ENCODE peak calls at places on chromosome X, in six cellular contexts. One of them, this sample, is unnamed.

GRCh38 chrX:98407526-98408049 is 1523.9 kb downstream of the RPA4 start:
- DNase-seq in IMR-90: no peak
- DNase-seq in H9: no peak
- DNase-seq in neuronal stem cell: no peak
- DNase-seq in H1: no peak
- DNase-seq in trophoblast cell: no peak
- DNase-seq in this sample: no peak

GRCh38 chrX:74925210-74926088 is at the start of gene NEXMIF:
- DNase-seq in IMR-90: no peak
- DNase-seq in H9: peak; percentile 49
- DNase-seq in neuronal stem cell: peak; percentile 44
- DNase-seq in H1: no peak
- DNase-seq in trophoblast cell: peak; percentile 58
- DNase-seq in this sample: peak; percentile 7

GRCh38 chrX:118523920-118524319 is 28.3 kb downstream of the DOCK11 start:
- DNase-seq in IMR-90: no peak
- DNase-seq in H9: no peak
- DNase-seq in neuronal stem cell: no peak
- DNase-seq in H1: no peak
- DNase-seq in trophoblast cell: no peak
- DNase-seq in this sample: no peak

GRCh38 chrX:131392666-131393065 is 103.6 kb upstream of the IGSF1 start:
- DNase-seq in IMR-90: no peak
- DNase-seq in H9: no peak
- DNase-seq in neuronal stem cell: no peak
- DNase-seq in H1: no peak
- DNase-seq in trophoblast cell: no peak
- DNase-seq in this sample: no peak

GRCh38 chrX:37755073-37755472 is 24.8 kb upstream of the CYBB start:
- DNase-seq in IMR-90: no peak
- DNase-seq in H9: no peak
- DNase-seq in neuronal stem cell: no peak
- DNase-seq in H1: no peak
- DNase-seq in trophoblast cell: no peak
- DNase-seq in this sample: no peak

GRCh38 chrX:40227111-40227510 is 129.4 kb upstream of the BCOR start:
- DNase-seq in IMR-90: no peak
- DNase-seq in H9: no peak
- DNase-seq in neuronal stem cell: no peak
- DNase-seq in H1: no peak
- DNase-seq in trophoblast cell: no peak
- DNase-seq in this sample: no peak

GRCh38 chrX:41561045-41561444 is 113.9 kb downstream of the NYX start:
- DNase-seq in IMR-90: peak; percentile 95
- DNase-seq in H9: no peak
- DNase-seq in neuronal stem cell: no peak
- DNase-seq in H1: no peak
- DNase-seq in trophoblast cell: peak; percentile 17
- DNase-seq in this sample: peak; percentile 91

GRCh38 chrX:27186671-27187070 is 276.5 kb downstream of the PPP4R3C start:
- DNase-seq in IMR-90: peak; percentile 28
- DNase-seq in H9: peak; percentile 28
- DNase-seq in neuronal stem cell: peak; percentile 6
- DNase-seq in H1: no peak
- DNase-seq in trophoblast cell: peak; percentile 71
- DNase-seq in this sample: peak; percentile 4

GRCh38 chrX:69387559-69388487 is 116.3 kb upstream of the NALF2 start:
- DNase-seq in IMR-90: peak; percentile 21
- DNase-seq in H9: peak; percentile 88
- DNase-seq in neuronal stem cell: peak; percentile 62
- DNase-seq in H1: peak; percentile 57
- DNase-seq in trophoblast cell: peak; percentile 57
- DNase-seq in this sample: peak; percentile 19

GRCh38 chrX:11934089-11934488 is 176.1 kb downstream of the MSL3 start:
- DNase-seq in IMR-90: no peak
- DNase-seq in H9: no peak
- DNase-seq in neuronal stem cell: no peak
- DNase-seq in H1: no peak
- DNase-seq in trophoblast cell: no peak
- DNase-seq in this sample: peak; percentile 2

GRCh38 chrX:100654256-100654655 is 10.3 kb downstream of the SRPX2 start:
- DNase-seq in IMR-90: peak; percentile 32
- DNase-seq in H9: peak; percentile 33
- DNase-seq in neuronal stem cell: no peak
- DNase-seq in H1: no peak
- DNase-seq in trophoblast cell: peak; percentile 18
- DNase-seq in this sample: peak; percentile 63

GRCh38 chrX:23662853-23663252 is 4.4 kb upstream of the PRDX4 start:
- DNase-seq in IMR-90: peak; percentile 86
- DNase-seq in H9: no peak
- DNase-seq in neuronal stem cell: no peak
- DNase-seq in H1: no peak
- DNase-seq in trophoblast cell: no peak
- DNase-seq in this sample: peak; percentile 17

GRCh38 chrX:138128025-138128671 is 562.2 kb downstream of the ZIC3 start:
- DNase-seq in IMR-90: peak; percentile 11
- DNase-seq in H9: peak; percentile 32
- DNase-seq in neuronal stem cell: peak; percentile 38
- DNase-seq in H1: no peak
- DNase-seq in trophoblast cell: peak; percentile 67
- DNase-seq in this sample: peak; percentile 0

GRCh38 chrX:115896362-115896761 is 274.2 kb upstream of the AGTR2 start:
- DNase-seq in IMR-90: no peak
- DNase-seq in H9: no peak
- DNase-seq in neuronal stem cell: no peak
- DNase-seq in H1: no peak
- DNase-seq in trophoblast cell: no peak
- DNase-seq in this sample: no peak

GRCh38 chrX:31334997-31335396 is 263.2 kb upstream of the FTHL17 start:
- DNase-seq in IMR-90: no peak
- DNase-seq in H9: no peak
- DNase-seq in neuronal stem cell: no peak
- DNase-seq in H1: no peak
- DNase-seq in trophoblast cell: no peak
- DNase-seq in this sample: no peak

GRCh38 chrX:13377537-13377936 is 57.7 kb upstream of the ATXN3L start:
- DNase-seq in IMR-90: peak; percentile 95
- DNase-seq in H9: no peak
- DNase-seq in neuronal stem cell: no peak
- DNase-seq in H1: no peak
- DNase-seq in trophoblast cell: peak; percentile 25
- DNase-seq in this sample: peak; percentile 58

GRCh38 chrX:109880629-109881028 is 122.3 kb upstream of the TMEM164 start:
- DNase-seq in IMR-90: no peak
- DNase-seq in H9: no peak
- DNase-seq in neuronal stem cell: no peak
- DNase-seq in H1: no peak
- DNase-seq in trophoblast cell: no peak
- DNase-seq in this sample: no peak

GRCh38 chrX:129706395-129707072 is 32.2 kb upstream of the XPNPEP2 start:
- DNase-seq in IMR-90: no peak
- DNase-seq in H9: no peak
- DNase-seq in neuronal stem cell: no peak
- DNase-seq in H1: no peak
- DNase-seq in trophoblast cell: no peak
- DNase-seq in this sample: no peak

GRCh38 chrX:31570658-31571057 is 498.8 kb upstream of the FTHL17 start:
- DNase-seq in IMR-90: no peak
- DNase-seq in H9: no peak
- DNase-seq in neuronal stem cell: no peak
- DNase-seq in H1: no peak
- DNase-seq in trophoblast cell: no peak
- DNase-seq in this sample: no peak

GRCh38 chrX:120087289-120088017 is 10.0 kb upstream of the RHOXF2B start:
- DNase-seq in IMR-90: no peak
- DNase-seq in H9: no peak
- DNase-seq in neuronal stem cell: no peak
- DNase-seq in H1: no peak
- DNase-seq in trophoblast cell: no peak
- DNase-seq in this sample: no peak

GRCh38 chrX:40098264-40099045 is 697 bp upstream of the BCOR start:
- DNase-seq in IMR-90: no peak
- DNase-seq in H9: peak; percentile 80
- DNase-seq in neuronal stem cell: no peak
- DNase-seq in H1: no peak
- DNase-seq in trophoblast cell: peak; percentile 52
- DNase-seq in this sample: peak; percentile 78

GRCh38 chrX:7085879-7086278 is 61.6 kb upstream of the STS start:
- DNase-seq in IMR-90: no peak
- DNase-seq in H9: no peak
- DNase-seq in neuronal stem cell: no peak
- DNase-seq in H1: no peak
- DNase-seq in trophoblast cell: no peak
- DNase-seq in this sample: no peak

GRCh38 chrX:36241397-36241796 is 321.9 kb downstream of the CFAP47 start:
- DNase-seq in IMR-90: no peak
- DNase-seq in H9: peak; percentile 32
- DNase-seq in neuronal stem cell: no peak
- DNase-seq in H1: no peak
- DNase-seq in trophoblast cell: peak; percentile 9
- DNase-seq in this sample: no peak

GRCh38 chrX:65476564-65476963 is 58.0 kb downstream of the LAS1L start:
- DNase-seq in IMR-90: no peak
- DNase-seq in H9: no peak
- DNase-seq in neuronal stem cell: no peak
- DNase-seq in H1: no peak
- DNase-seq in trophoblast cell: no peak
- DNase-seq in this sample: no peak

GRCh38 chrX:65480960-65481359 is 53.6 kb downstream of the LAS1L start:
- DNase-seq in IMR-90: no peak
- DNase-seq in H9: no peak
- DNase-seq in neuronal stem cell: no peak
- DNase-seq in H1: no peak
- DNase-seq in trophoblast cell: no peak
- DNase-seq in this sample: no peak
- H4K91ac ChIP-seq in IMR-90: no peak overlapping the region
- H4K91ac ChIP-seq in H9: no peak overlapping the region
- H4K91ac ChIP-seq in neuronal stem cell: no peak overlapping the region
- H4K91ac ChIP-seq in H1: no peak overlapping the region
- H4K91ac ChIP-seq in trophoblast cell: no peak overlapping the region
- H4K91ac ChIP-seq in this sample: no peak overlapping the region

GRCh38 chrX:43552703-43553102 is 103.4 kb upstream of the MAOA start:
- DNase-seq in IMR-90: no peak
- DNase-seq in H9: no peak
- DNase-seq in neuronal stem cell: no peak
- DNase-seq in H1: no peak
- DNase-seq in trophoblast cell: no peak
- DNase-seq in this sample: no peak

GRCh38 chrX:43557792-43558191 is 98.3 kb upstream of the MAOA start:
- DNase-seq in IMR-90: peak; percentile 49
- DNase-seq in H9: peak; percentile 45
- DNase-seq in neuronal stem cell: peak; percentile 15
- DNase-seq in H1: no peak
- DNase-seq in trophoblast cell: peak; percentile 77
- DNase-seq in this sample: peak; percentile 54

GRCh38 chrX:43556207-43556606 is 99.9 kb upstream of the MAOA start:
- DNase-seq in IMR-90: no peak
- DNase-seq in H9: no peak
- DNase-seq in neuronal stem cell: no peak
- DNase-seq in H1: no peak
- DNase-seq in trophoblast cell: no peak
- DNase-seq in this sample: no peak

GRCh38 chrX:43551590-43551989 is 104.5 kb upstream of the MAOA start:
- DNase-seq in IMR-90: no peak
- DNase-seq in H9: peak; percentile 41
- DNase-seq in neuronal stem cell: no peak
- DNase-seq in H1: no peak
- DNase-seq in trophoblast cell: no peak
- DNase-seq in this sample: no peak

DNA sequence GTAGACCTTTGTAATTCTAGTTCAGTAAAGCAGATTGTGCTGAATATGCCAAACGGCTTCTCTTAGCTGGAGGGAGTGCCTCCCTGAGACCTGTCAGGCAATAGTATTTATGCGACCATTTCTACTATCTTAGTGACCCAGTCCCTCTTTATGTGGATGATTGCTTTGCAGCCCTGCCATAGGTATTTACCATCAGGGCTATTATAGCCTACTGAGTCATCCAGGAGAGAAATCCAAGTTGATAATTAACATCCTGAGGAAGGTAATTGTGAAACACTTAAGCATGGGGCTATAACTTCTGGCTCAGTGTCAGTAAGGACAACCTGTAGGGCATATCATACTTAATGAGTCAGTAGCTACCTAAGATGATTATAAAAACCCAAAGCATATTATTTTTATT is 103.9 kb upstream of the MAOA start:
- DNase-seq in IMR-90: no peak
- DNase-seq in H9: no peak
- DNase-seq in neuronal stem cell: no peak
- DNase-seq in H1: no peak
- DNase-seq in trophoblast cell: peak; percentile 54
- DNase-seq in this sample: no peak
- H2BK120ac ChIP-seq in IMR-90: no peak overlapping the region
- H2BK120ac ChIP-seq in H9: no peak overlapping the region
- H2BK120ac ChIP-seq in neuronal stem cell: no peak overlapping the region
- H2BK120ac ChIP-seq in H1: no peak overlapping the region
- H2BK120ac ChIP-seq in trophoblast cell: no peak overlapping the region
- H2BK120ac ChIP-seq in this sample: no peak overlapping the region

GRCh38 chrX:48532201-48532600 is 7.3 kb upstream of the TBC1D25 start:
- DNase-seq in IMR-90: no peak
- DNase-seq in H9: no peak
- DNase-seq in neuronal stem cell: no peak
- DNase-seq in H1: no peak
- DNase-seq in trophoblast cell: no peak
- DNase-seq in this sample: no peak
- H4K91ac ChIP-seq in IMR-90: no peak overlapping the region
- H4K91ac ChIP-seq in H9: no peak overlapping the region
- H4K91ac ChIP-seq in neuronal stem cell: no peak overlapping the region
- H4K91ac ChIP-seq in H1: no peak overlapping the region
- H4K91ac ChIP-seq in trophoblast cell: no peak overlapping the region
- H4K91ac ChIP-seq in this sample: no peak overlapping the region

GRCh38 chrX:15447985-15448639 is 45.0 kb downstream of the PIR start:
- DNase-seq in IMR-90: peak; percentile 54
- DNase-seq in H9: no peak
- DNase-seq in neuronal stem cell: peak; percentile 8
- DNase-seq in H1: no peak
- DNase-seq in trophoblast cell: no peak
- DNase-seq in this sample: peak; percentile 1

GRCh38 chrX:15451913-15452312 is 41.2 kb downstream of the PIR start:
- DNase-seq in IMR-90: peak; percentile 21
- DNase-seq in H9: no peak
- DNase-seq in neuronal stem cell: no peak
- DNase-seq in H1: no peak
- DNase-seq in trophoblast cell: no peak
- DNase-seq in this sample: no peak
- H2BK120ac ChIP-seq in IMR-90: no peak overlapping the region
- H2BK120ac ChIP-seq in H9: no peak overlapping the region
- H2BK120ac ChIP-seq in neuronal stem cell: no peak overlapping the region
- H2BK120ac ChIP-seq in H1: no peak overlapping the region
- H2BK120ac ChIP-seq in trophoblast cell: no peak overlapping the region
- H2BK120ac ChIP-seq in this sample: no peak overlapping the region

DNA sequence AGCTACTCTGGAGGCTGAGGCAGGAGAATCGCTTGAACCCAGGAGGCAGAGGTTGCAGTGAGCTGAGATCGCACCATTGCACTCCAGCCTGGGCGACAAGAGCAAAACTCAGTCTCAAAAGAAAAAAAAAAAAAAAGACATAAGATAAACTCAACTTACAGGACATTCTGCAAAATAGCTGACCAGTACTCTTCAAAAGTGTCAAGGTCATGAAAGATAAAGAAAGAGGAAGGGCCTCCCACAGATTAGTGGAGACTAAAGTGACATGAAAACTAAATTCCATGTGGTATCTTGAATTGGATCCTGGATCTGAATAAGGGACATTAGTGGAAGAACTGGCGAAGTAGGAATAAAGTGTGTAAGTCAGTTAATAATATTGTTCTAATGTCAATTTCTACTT is 63.3 kb downstream of the ZNF182 start:
- DNase-seq in IMR-90: no peak
- DNase-seq in H9: no peak
- DNase-seq in neuronal stem cell: no peak
- DNase-seq in H1: no peak
- DNase-seq in trophoblast cell: no peak
- DNase-seq in this sample: no peak
- H4K91ac ChIP-seq in IMR-90: no peak overlapping the region
- H4K91ac ChIP-seq in H9: no peak overlapping the region
- H4K91ac ChIP-seq in neuronal stem cell: no peak overlapping the region
- H4K91ac ChIP-seq in H1: no peak overlapping the region
- H4K91ac ChIP-seq in trophoblast cell: no peak overlapping the region
- H4K91ac ChIP-seq in this sample: no peak overlapping the region

This sample was measured in mesenchymal stem cell.